ENCODE peak calls at places on chromosome X, in seven cellular contexts. One of them, this sample, is unnamed.

GRCh38 chrX:119036369-119037029 is 36.3 kb upstream of the CT47C1 start:
- DNase-seq in heart left ventricle: no peak
- DNase-seq in heart right ventricle: no peak
- DNase-seq in mammary epithelial cell: no peak
- DNase-seq in left lung: no peak
- DNase-seq in OCI-LY7: no peak
- DNase-seq in IMR-90: peak
- DNase-seq in this sample: no peak

GRCh38 chrX:52349681-52350080 is 19.1 kb upstream of the XAGE2 start:
- DNase-seq in heart right ventricle: no peak
- DNase-seq in OCI-LY7: no peak
- DNase-seq in IMR-90: no peak
- DNase-seq in left lung: no peak
- DNase-seq in heart left ventricle: no peak
- DNase-seq in mammary epithelial cell: no peak
- DNase-seq in this sample: no peak

GRCh38 chrX:57044226-57044625 is 48.9 kb upstream of the SPIN3 start:
- DNase-seq in left lung: no peak
- DNase-seq in OCI-LY7: no peak
- DNase-seq in mammary epithelial cell: peak
- DNase-seq in IMR-90: no peak
- DNase-seq in heart left ventricle: no peak
- DNase-seq in heart right ventricle: no peak
- DNase-seq in this sample: no peak

GRCh38 chrX:71103110-71103983 is 3.2 kb downstream of the CXorf65 start:
- DNase-seq in OCI-LY7: peak
- DNase-seq in heart right ventricle: peak
- DNase-seq in heart left ventricle: peak
- DNase-seq in mammary epithelial cell: no peak
- DNase-seq in IMR-90: no peak
- DNase-seq in left lung: peak
- DNase-seq in this sample: no peak

GRCh38 chrX:24870143-24870542 is 145.6 kb downstream of the ARX start:
- DNase-seq in mammary epithelial cell: no peak
- DNase-seq in OCI-LY7: no peak
- DNase-seq in heart right ventricle: no peak
- DNase-seq in heart left ventricle: no peak
- DNase-seq in IMR-90: peak
- DNase-seq in left lung: no peak
- DNase-seq in this sample: no peak

GRCh38 chrX:100341111-100341510 is 69.0 kb downstream of the PCDH19 start:
- DNase-seq in IMR-90: no peak
- DNase-seq in left lung: no peak
- DNase-seq in heart left ventricle: no peak
- DNase-seq in OCI-LY7: no peak
- DNase-seq in heart right ventricle: no peak
- DNase-seq in mammary epithelial cell: no peak
- DNase-seq in this sample: no peak

GRCh38 chrX:40056420-40056819 is 41.3 kb downstream of the BCOR start:
- DNase-seq in heart right ventricle: no peak
- DNase-seq in left lung: no peak
- DNase-seq in OCI-LY7: no peak
- DNase-seq in heart left ventricle: no peak
- DNase-seq in mammary epithelial cell: no peak
- DNase-seq in IMR-90: no peak
- DNase-seq in this sample: no peak

GRCh38 chrX:15344106-15344505 is 8.8 kb upstream of the PIGA start:
- DNase-seq in left lung: no peak
- DNase-seq in heart right ventricle: no peak
- DNase-seq in mammary epithelial cell: no peak
- DNase-seq in IMR-90: no peak
- DNase-seq in heart left ventricle: no peak
- DNase-seq in OCI-LY7: no peak
- DNase-seq in this sample: no peak

GRCh38 chrX:54045563-54046228 is 1.4 kb upstream of the PHF8 start:
- DNase-seq in OCI-LY7: no peak
- DNase-seq in mammary epithelial cell: no peak
- DNase-seq in left lung: no peak
- DNase-seq in IMR-90: no peak
- DNase-seq in heart left ventricle: no peak
- DNase-seq in heart right ventricle: no peak
- DNase-seq in this sample: no peak

GRCh38 chrX:125132274-125132673 is 187.4 kb upstream of the TEX13C start:
- DNase-seq in heart left ventricle: no peak
- DNase-seq in IMR-90: peak
- DNase-seq in left lung: no peak
- DNase-seq in mammary epithelial cell: peak
- DNase-seq in OCI-LY7: peak
- DNase-seq in heart right ventricle: no peak
- DNase-seq in this sample: no peak

GRCh38 chrX:47196098-47196497 is 2.5 kb downstream of the UBA1 start:
- DNase-seq in mammary epithelial cell: no peak
- DNase-seq in left lung: no peak
- DNase-seq in IMR-90: no peak
- DNase-seq in heart left ventricle: no peak
- DNase-seq in heart right ventricle: no peak
- DNase-seq in OCI-LY7: no peak
- DNase-seq in this sample: no peak

GRCh38 chrX:34884693-34885277 is 57.8 kb upstream of the FAM47B start:
- DNase-seq in mammary epithelial cell: peak
- DNase-seq in IMR-90: peak
- DNase-seq in heart left ventricle: no peak
- DNase-seq in left lung: no peak
- DNase-seq in heart right ventricle: no peak
- DNase-seq in OCI-LY7: no peak
- DNase-seq in this sample: no peak

GRCh38 chrX:103215768-103216085 is 819 bp downstream of the BEX4 start:
- DNase-seq in OCI-LY7: no peak
- DNase-seq in left lung: no peak
- DNase-seq in IMR-90: no peak
- DNase-seq in mammary epithelial cell: no peak
- DNase-seq in heart right ventricle: no peak
- DNase-seq in heart left ventricle: peak
- DNase-seq in this sample: no peak

GRCh38 chrX:46788902-46789301 is 30.0 kb upstream of the SLC9A7 start:
- DNase-seq in heart right ventricle: no peak
- DNase-seq in IMR-90: peak
- DNase-seq in left lung: no peak
- DNase-seq in heart left ventricle: no peak
- DNase-seq in mammary epithelial cell: no peak
- DNase-seq in OCI-LY7: no peak
- DNase-seq in this sample: no peak

GRCh38 chrX:130385520-130385919 is at the start of gene GPR119:
- DNase-seq in mammary epithelial cell: no peak
- DNase-seq in heart right ventricle: no peak
- DNase-seq in IMR-90: no peak
- DNase-seq in left lung: no peak
- DNase-seq in OCI-LY7: no peak
- DNase-seq in heart left ventricle: no peak
- DNase-seq in this sample: no peak
- H3K27ac ChIP-seq in mammary epithelial cell: no peak
- H3K27ac ChIP-seq in heart right ventricle: no peak
- H3K27ac ChIP-seq in IMR-90: no peak
- H3K27ac ChIP-seq in left lung: no peak
- H3K27ac ChIP-seq in OCI-LY7: no peak
- H3K27ac ChIP-seq in heart left ventricle: no peak
- H3K27ac ChIP-seq in this sample: no peak

GRCh38 chrX:72306085-72306801 is 529 bp upstream of the CITED1 start:
- DNase-seq in heart left ventricle: no peak
- DNase-seq in left lung: no peak
- DNase-seq in OCI-LY7: no peak
- DNase-seq in mammary epithelial cell: no peak
- DNase-seq in IMR-90: no peak
- DNase-seq in heart right ventricle: no peak
- DNase-seq in this sample: no peak
- TF ChIP-seq CTCF in heart left ventricle: no peak
- TF ChIP-seq CTCF in left lung: no peak
- TF ChIP-seq CTCF in OCI-LY7: no peak
- TF ChIP-seq CTCF in mammary epithelial cell: no peak
- TF ChIP-seq CTCF in IMR-90: no peak
- TF ChIP-seq CTCF in heart right ventricle: no peak
- TF ChIP-seq CTCF in this sample: no peak

GRCh38 chrX:9291666-9292065 is 173.2 kb upstream of the TBL1X start:
- DNase-seq in mammary epithelial cell: no peak
- DNase-seq in IMR-90: no peak
- DNase-seq in heart right ventricle: no peak
- DNase-seq in left lung: no peak
- DNase-seq in heart left ventricle: no peak
- DNase-seq in OCI-LY7: no peak
- DNase-seq in this sample: no peak

GRCh38 chrX:9293903-9294302 is 171.0 kb upstream of the TBL1X start:
- DNase-seq in mammary epithelial cell: no peak
- DNase-seq in left lung: no peak
- DNase-seq in IMR-90: no peak
- DNase-seq in heart left ventricle: no peak
- DNase-seq in OCI-LY7: no peak
- DNase-seq in heart right ventricle: no peak
- DNase-seq in this sample: no peak

DNA sequence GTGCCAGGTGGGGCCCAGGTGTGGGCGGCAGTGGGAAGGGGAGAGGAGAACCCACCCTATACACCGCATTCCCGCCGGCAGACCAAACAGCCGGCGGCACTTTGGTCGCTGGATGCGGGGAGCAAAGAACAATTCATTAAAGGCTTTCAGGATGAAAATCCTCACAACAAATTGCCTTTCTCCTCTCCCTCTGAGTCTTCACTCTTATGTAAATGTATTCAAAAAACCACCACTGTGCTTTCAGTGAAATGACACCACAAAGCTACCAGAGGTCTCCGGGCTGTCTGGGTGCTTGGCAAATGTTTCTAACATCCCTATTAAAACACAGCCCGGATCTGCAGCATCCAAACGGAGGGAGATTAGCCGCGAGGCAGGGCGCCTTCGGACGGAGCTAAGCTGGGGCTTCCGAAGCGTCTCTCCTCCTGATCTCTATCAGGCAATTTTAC is 171.8 kb upstream of the TBL1X start:
- DNase-seq in mammary epithelial cell: no peak
- DNase-seq in OCI-LY7: no peak
- DNase-seq in heart right ventricle: no peak
- DNase-seq in left lung: no peak
- DNase-seq in IMR-90: no peak
- DNase-seq in heart left ventricle: no peak
- DNase-seq in this sample: no peak
- H3K4me3 ChIP-seq in mammary epithelial cell: no peak
- H3K4me3 ChIP-seq in OCI-LY7: no peak
- H3K4me3 ChIP-seq in heart right ventricle: no peak
- H3K4me3 ChIP-seq in left lung: no peak
- H3K4me3 ChIP-seq in IMR-90: no peak
- H3K4me3 ChIP-seq in heart left ventricle: no peak
- H3K4me3 ChIP-seq in this sample: no peak

DNA sequence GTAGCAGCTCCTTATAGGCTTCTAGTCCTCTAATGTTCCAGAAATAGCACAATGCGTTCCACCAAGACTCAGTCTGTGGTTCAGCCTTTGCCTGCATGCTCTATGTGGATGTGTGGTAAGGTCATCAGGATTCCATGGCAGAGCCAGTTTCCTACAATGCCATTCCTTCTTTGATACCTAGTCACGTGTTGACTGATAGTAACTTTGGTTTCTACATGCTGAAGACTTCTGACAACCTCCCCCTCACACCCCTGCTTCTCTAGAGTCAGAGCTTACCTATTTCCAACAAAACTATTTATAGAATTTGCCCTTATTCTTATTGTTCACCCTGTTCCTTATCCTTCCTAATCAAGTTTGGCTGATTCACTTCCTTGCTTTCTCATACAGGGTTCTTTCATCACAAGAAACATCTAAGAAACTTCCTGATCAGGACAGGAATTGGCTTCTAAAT is 81.1 kb downstream of the CT47B1 start:
- DNase-seq in OCI-LY7: no peak
- DNase-seq in left lung: no peak
- DNase-seq in mammary epithelial cell: peak
- DNase-seq in IMR-90: no peak
- DNase-seq in heart right ventricle: no peak
- DNase-seq in heart left ventricle: no peak
- DNase-seq in this sample: no peak
- H3K27ac ChIP-seq in OCI-LY7: no peak
- H3K27ac ChIP-seq in left lung: no peak
- H3K27ac ChIP-seq in mammary epithelial cell: no peak
- H3K27ac ChIP-seq in IMR-90: no peak
- H3K27ac ChIP-seq in heart right ventricle: no peak
- H3K27ac ChIP-seq in heart left ventricle: no peak
- H3K27ac ChIP-seq in this sample: no peak

DNA sequence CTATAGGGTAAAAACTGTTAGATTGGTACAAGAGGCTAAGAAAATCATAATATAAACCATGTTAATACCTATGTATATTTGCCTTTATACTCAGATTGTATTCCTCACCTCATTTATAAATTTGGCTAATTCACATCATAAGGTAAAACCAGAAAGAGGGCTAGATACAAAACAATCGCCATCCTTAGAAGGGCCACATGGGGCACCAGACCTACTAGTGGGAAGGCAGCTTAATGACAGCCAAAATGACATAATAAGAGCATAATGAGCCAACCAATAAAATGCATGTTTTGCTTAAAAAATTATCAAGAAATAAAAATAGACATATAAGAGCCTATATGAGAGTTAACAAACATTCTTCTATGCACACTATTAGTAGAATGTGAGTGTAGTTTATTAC is 107.3 kb upstream of the PRDX4 start:
- DNase-seq in heart right ventricle: no peak
- DNase-seq in mammary epithelial cell: no peak
- DNase-seq in IMR-90: no peak
- DNase-seq in OCI-LY7: peak
- DNase-seq in left lung: no peak
- DNase-seq in heart left ventricle: no peak
- DNase-seq in this sample: no peak
- TF ChIP-seq CTCF in heart right ventricle: no peak
- TF ChIP-seq CTCF in mammary epithelial cell: no peak
- TF ChIP-seq CTCF in IMR-90: no peak
- TF ChIP-seq CTCF in OCI-LY7: peak
- TF ChIP-seq CTCF in left lung: no peak
- TF ChIP-seq CTCF in heart left ventricle: no peak
- TF ChIP-seq CTCF in this sample: no peak

GRCh38 chrX:149628768-149629167 is 2.8 kb downstream of the TMEM185A start:
- DNase-seq in OCI-LY7: no peak
- DNase-seq in heart right ventricle: no peak
- DNase-seq in IMR-90: no peak
- DNase-seq in heart left ventricle: no peak
- DNase-seq in left lung: no peak
- DNase-seq in mammary epithelial cell: no peak
- DNase-seq in this sample: no peak

GRCh38 chrX:149631293-149632165 is at the start of gene TMEM185A:
- DNase-seq in OCI-LY7: peak
- DNase-seq in IMR-90: peak
- DNase-seq in heart left ventricle: peak
- DNase-seq in mammary epithelial cell: peak
- DNase-seq in heart right ventricle: peak
- DNase-seq in left lung: peak
- DNase-seq in this sample: peak

GRCh38 chrX:149628280-149628679 is 3.3 kb downstream of the TMEM185A start:
- DNase-seq in IMR-90: no peak
- DNase-seq in left lung: no peak
- DNase-seq in mammary epithelial cell: peak
- DNase-seq in OCI-LY7: no peak
- DNase-seq in heart left ventricle: no peak
- DNase-seq in heart right ventricle: no peak
- DNase-seq in this sample: no peak

GRCh38 chrX:149629730-149630387 is 1.7 kb downstream of the TMEM185A start:
- DNase-seq in left lung: no peak
- DNase-seq in heart left ventricle: no peak
- DNase-seq in heart right ventricle: no peak
- DNase-seq in OCI-LY7: no peak
- DNase-seq in IMR-90: no peak
- DNase-seq in mammary epithelial cell: no peak
- DNase-seq in this sample: no peak

GRCh38 chrX:149630681-149631292 is 805 bp downstream of the TMEM185A start:
- DNase-seq in left lung: no peak
- DNase-seq in mammary epithelial cell: peak
- DNase-seq in heart left ventricle: no peak
- DNase-seq in heart right ventricle: no peak
- DNase-seq in IMR-90: peak
- DNase-seq in OCI-LY7: no peak
- DNase-seq in this sample: no peak
- H3K4me3 ChIP-seq in left lung: peak
- H3K4me3 ChIP-seq in mammary epithelial cell: peak
- H3K4me3 ChIP-seq in heart left ventricle: peak
- H3K4me3 ChIP-seq in heart right ventricle: peak
- H3K4me3 ChIP-seq in IMR-90: peak
- H3K4me3 ChIP-seq in OCI-LY7: peak
- H3K4me3 ChIP-seq in this sample: peak